ENCODE peak calls at places on chromosomes 12 and 14, in seven cellular contexts. L, K, V, Y, G, X and P are unnamed samples.

GRCh38 chr14:81343166-81343565 is 57.0 kb downstream of the STON2 start:
- DNase-seq in K (no peak), V (no peak), X (no peak), G (no peak), L (no peak), Y (no peak), P (no peak)

GRCh38 chr12:2017724-2018337 is 13.6 kb upstream of the DCP1B start:
- DNase-seq in G (no peak), V (no peak), K (no peak), X (no peak), Y (no peak), L (no peak), P (no peak)

GRCh38 chr14:104462651-104463630 is 116.6 kb upstream of the C14orf180 start:
- DNase-seq in Y (no peak), L (no peak), V (no peak), K (no peak), G (peak), X (no peak), P (no peak)

GRCh38 chr14:102683399-102684275 is 91.2 kb downstream of the RCOR1 start:
- DNase-seq in X (no peak), Y (no peak), V (no peak), G (no peak), L (no peak), K (no peak), P (no peak)

GRCh38 chr12:24911284-24911791 is 37.6 kb downstream of the BCAT1 start:
- DNase-seq in L (no peak), X (no peak), V (no peak), K (peak), G (peak), Y (no peak), P (no peak)

GRCh38 chr14:50926851-50927386 is 17.4 kb downstream of the PYGL start:
- DNase-seq in K (no peak), X (no peak), V (no peak), L (no peak), Y (no peak), G (peak), P (no peak)

GRCh38 chr12:43362910-43363694 is 188.9 kb downstream of the ADAMTS20 start:
- DNase-seq in Y (no peak), X (no peak), G (peak), K (no peak), V (no peak), L (no peak), P (no peak)

GRCh38 chr14:63726499-63726898 is 1.4 kb downstream of the SGPP1 start:
- DNase-seq in X (no peak), G (peak), Y (no peak), L (no peak), V (no peak), K (peak), P (no peak)

GRCh38 chr14:99316281-99317163 is 44.5 kb upstream of the BCL11B start:
- DNase-seq in X (no peak), V (no peak), G (no peak), L (no peak), Y (no peak), K (no peak), P (peak)

GRCh38 chr12:56836800-56837663 is 73.9 kb downstream of the HSD17B6 start:
- DNase-seq in K (peak), G (peak), V (no peak), Y (peak), X (peak), L (no peak), P (no peak)

GRCh38 chr14:50062438-50063039 is 53.8 kb downstream of the VCPKMT start:
- DNase-seq in Y (no peak), X (peak), V (no peak), K (peak), L (peak), G (peak), P (peak)

GRCh38 chr14:65360144-65360784 is 52.3 kb upstream of the FUT8 start:
- DNase-seq in V (no peak), Y (no peak), K (peak), G (no peak), X (no peak), L (no peak), P (no peak)

GRCh38 chr12:11397366-11397765 is 2.0 kb upstream of the PRB2 start:
- DNase-seq in G (no peak), L (no peak), K (no peak), X (no peak), Y (no peak), V (no peak), P (no peak)

GRCh38 chr14:42110167-42110566 is 503.5 kb downstream of the LRFN5 start:
- DNase-seq in Y (no peak), K (peak), V (no peak), G (peak), L (no peak), X (no peak), P (peak)

GRCh38 chr12:70258605-70259403 is 15.6 kb downstream of the CNOT2 start:
- DNase-seq in Y (no peak), X (no peak), L (no peak), G (no peak), K (no peak), V (no peak), P (no peak)

GRCh38 chr12:33994857-33995808 is 27.2 kb upstream of the ALG10 start:
- DNase-seq in G (peak), L (no peak), V (no peak), X (no peak), Y (no peak), K (peak), P (no peak)

GRCh38 chr12:59627582-59627981 is 31.8 kb downstream of the SLC16A7 start:
- DNase-seq in L (no peak), G (no peak), V (no peak), K (no peak), Y (no peak), X (no peak), P (no peak)

GRCh38 chr14:22383515-22384166 is 205.4 kb downstream of the DAD1 start:
- DNase-seq in G (no peak), Y (no peak), V (peak), K (no peak), L (no peak), X (peak), P (no peak)

GRCh38 chr14:100874051-100874410 is 29.5 kb downstream of the RTL1 start:
- DNase-seq in G (no peak), Y (no peak), V (no peak), X (no peak), L (no peak), K (no peak), P (no peak)

GRCh38 chr14:102986810-102987579 is 64.5 kb downstream of the AMN start:
- DNase-seq in K (peak), G (peak), V (no peak), L (no peak), Y (no peak), X (no peak), P (no peak)

GRCh38 chr12:70608184-70608583 is 29.0 kb downstream of the PTPRB start:
- DNase-seq in K (no peak), L (no peak), V (no peak), Y (no peak), G (no peak), X (no peak), P (no peak)

GRCh38 chr12:55044135-55044534 is 24.4 kb downstream of the NEUROD4 start:
- DNase-seq in G (no peak), Y (no peak), X (no peak), L (no peak), K (no peak), V (no peak), P (no peak)

GRCh38 chr12:64120568-64120967 is 101.5 kb downstream of the KICS2 start:
- DNase-seq in G (no peak), K (no peak), X (no peak), Y (no peak), L (no peak), V (no peak), P (peak)

GRCh38 chr14:32654106-32654505 is 284.6 kb upstream of the NPAS3 start:
- DNase-seq in L (no peak), K (no peak), Y (no peak), X (no peak), G (no peak), V (no peak), P (no peak)